ENCODE peak calls at places on chromosomes 16 and 17, in seven cellular contexts. P, O, Y, J, G, N and W are unnamed samples.

GRCh38 chr17:44307387-44308186 is 814 bp upstream of the RUNDC3A start:
- DNase-seq in P (peak), O (no peak), Y (peak), J (peak), G (no peak), N (peak), W (no peak)

GRCh38 chr17:44489581-44489980 is 13.6 kb downstream of the GPATCH8 start:
- DNase-seq in P (no peak), O (no peak), Y (no peak), J (no peak), G (no peak), N (no peak), W (no peak)

GRCh38 chr16:16185095-16185494 is 38.2 kb downstream of the ABCC6 start:
- DNase-seq in P (no peak), O (no peak), Y (no peak), J (no peak), G (no peak), N (no peak), W (no peak)

GRCh38 chr17:18257268-18257681 is 1.3 kb downstream of the FLII start:
- DNase-seq in P (no peak), O (peak), Y (peak), J (peak), G (no peak), N (no peak), W (no peak)

GRCh38 chr16:84822990-84823389 is 3.2 kb downstream of the CRISPLD2 start:
- DNase-seq in P (no peak), O (no peak), Y (no peak), J (no peak), G (no peak), N (no peak), W (no peak)

GRCh38 chr17:78147315-78147998 is 1.3 kb downstream of the C17orf99 start:
- DNase-seq in P (no peak), O (no peak), Y (no peak), J (no peak), G (no peak), N (no peak), W (no peak)

GRCh38 chr16:20285993-20286499 is 41.3 kb downstream of the GP2 start:
- DNase-seq in P (no peak), O (no peak), Y (no peak), J (no peak), G (no peak), N (no peak), W (no peak)

GRCh38 chr17:72884066-72884465 is 208.4 kb downstream of the SLC39A11 start:
- DNase-seq in P (no peak), O (no peak), Y (no peak), J (peak), G (no peak), N (no peak), W (no peak)

GRCh38 chr17:77802333-77802615 is 156.2 kb upstream of the TNRC6C start:
- DNase-seq in P (no peak), O (no peak), Y (no peak), J (no peak), G (no peak), N (no peak), W (no peak)

GRCh38 chr16:27841061-27841801 is 222.3 kb downstream of the GSG1L start:
- DNase-seq in P (no peak), O (no peak), Y (no peak), J (no peak), G (no peak), N (no peak), W (no peak)

GRCh38 chr17:144936-145670 is 7.7 kb downstream of the SCGB1C2 start:
- DNase-seq in P (no peak), O (no peak), Y (no peak), J (no peak), G (no peak), N (peak), W (no peak)

GRCh38 chr16:714558-715447 is at the start of gene METRN:
- DNase-seq in P (peak), O (peak), Y (peak), J (peak), G (peak), N (peak), W (no peak)

GRCh38 chr16:68707341-68708152 is 29.5 kb upstream of the CDH1 start:
- DNase-seq in P (no peak), O (no peak), Y (peak), J (peak), G (no peak), N (no peak), W (no peak)

GRCh38 chr17:17934796-17935195 is 37.4 kb downstream of the TOM1L2 start:
- DNase-seq in P (no peak), O (no peak), Y (no peak), J (no peak), G (no peak), N (no peak), W (no peak)

GRCh38 chr16:20792216-20792615 is 14.1 kb downstream of the ERI2 start:
- DNase-seq in P (no peak), O (no peak), Y (no peak), J (peak), G (no peak), N (no peak), W (no peak)

GRCh38 chr16:10332301-10332700 is 53.6 kb upstream of the ATF7IP2 start:
- DNase-seq in P (no peak), O (no peak), Y (peak), J (peak), G (no peak), N (no peak), W (no peak)

GRCh38 chr16:81878529-81878928 is 99.4 kb downstream of the PLCG2 start:
- DNase-seq in P (no peak), O (no peak), Y (no peak), J (no peak), G (no peak), N (no peak), W (no peak)

GRCh38 chr17:43723697-43724359 is 34.8 kb downstream of the SOST start:
- DNase-seq in P (no peak), O (no peak), Y (peak), J (peak), G (no peak), N (peak), W (no peak)

GRCh38 chr16:69465083-69465721 is 40.8 kb downstream of the CYB5B start:
- DNase-seq in P (no peak), O (no peak), Y (peak), J (peak), G (no peak), N (no peak), W (no peak)

GRCh38 chr17:31393749-31394146 is 2.3 kb downstream of the RAB11FIP4 start:
- DNase-seq in P (no peak), O (no peak), Y (no peak), J (no peak), G (no peak), N (no peak), W (no peak)

GRCh38 chr16:75230471-75231110 is 11.8 kb downstream of the CTRB1 start:
- DNase-seq in P (no peak), O (no peak), Y (no peak), J (no peak), G (no peak), N (no peak), W (no peak)

GRCh38 chr17:39970157-39970692 is 7.4 kb downstream of the GSDMA start:
- DNase-seq in P (no peak), O (no peak), Y (no peak), J (no peak), G (no peak), N (no peak), W (no peak)

GRCh38 chr17:35981246-35981645 is at the start of gene CCL16:
- DNase-seq in P (no peak), O (no peak), Y (no peak), J (no peak), G (no peak), N (no peak), W (no peak)

GRCh38 chr17:77632619-77633018 is 325.9 kb upstream of the TNRC6C start:
- DNase-seq in P (no peak), O (no peak), Y (no peak), J (no peak), G (no peak), N (no peak), W (no peak)

GRCh38 chr16:11393366-11393765 is 48.1 kb downstream of the RMI2 start:
- DNase-seq in P (no peak), O (no peak), Y (no peak), J (no peak), G (no peak), N (no peak), W (no peak)

GRCh38 chr17:7351665-7352558 is at the start of gene KCTD11:
- DNase-seq in P (peak), O (peak), Y (peak), J (peak), G (peak), N (peak), W (no peak)

GRCh38 chr16:1659071-1659470 is 19.0 kb upstream of the JPT2 start:
- DNase-seq in P (no peak), O (no peak), Y (no peak), J (no peak), G (no peak), N (no peak), W (no peak)

GRCh38 chr17:50396261-50397110 is 837 bp downstream of the LRRC59 start:
- DNase-seq in P (no peak), O (no peak), Y (peak), J (peak), G (no peak), N (peak), W (no peak)

GRCh38 chr16:86211265-86211664 is 299.1 kb upstream of the FOXF1 start:
- DNase-seq in P (no peak), O (no peak), Y (no peak), J (no peak), G (no peak), N (no peak), W (no peak)

GRCh38 chr17:1649116-1649843 is 386 bp downstream of the RILP start:
- DNase-seq in P (no peak), O (peak), Y (peak), J (peak), G (peak), N (peak), W (peak)

GRCh38 chr16:29777576-29778360 is at the start of gene ZG16:
- DNase-seq in P (no peak), O (no peak), Y (no peak), J (no peak), G (no peak), N (no peak), W (no peak)

GRCh38 chr16:75774197-75774596 is 47.9 kb upstream of the CPHXL start:
- DNase-seq in P (no peak), O (no peak), Y (no peak), J (no peak), G (no peak), N (no peak), W (no peak)

GRCh38 chr16:30526137-30526822 is at the start of gene ZNF768:
- DNase-seq in P (peak), O (no peak), Y (peak), J (peak), G (peak), N (peak), W (no peak)